ENCODE peak calls at places on chromosomes 5 and 9, in seven cellular contexts. U is cardiac muscle cell, N is aorta, L is GM23248, W is HepG2, R is neural progenitor cell, B is breast epithelium. M is an unnamed sample. For H3K4me1, the result is how much of the 10 kb centered on the place peaks cover.

GRCh38 chr9:126000256-126000655 is 253.1 kb downstream of the PBX3 start:
- DNase-seq in U (no peak), N (peak), L (no peak), W (no peak), R (no peak), B (no peak), M (no peak)

GRCh38 chr9:6922680-6923079 is 164.9 kb downstream of the KDM4C start:
- DNase-seq in U (no peak), N (no peak), L (no peak), W (no peak), R (no peak), B (no peak), M (no peak)

GRCh38 chr5:143955140-143955539 is 143.2 kb downstream of the HMHB1 start:
- DNase-seq in U (no peak), N (no peak), L (peak), W (no peak), R (no peak), B (no peak), M (no peak)

GRCh38 chr5:66143473-66144073 is 527 bp upstream of the SREK1 start:
- DNase-seq in U (peak), N (no peak), L (no peak), W (peak), R (no peak), B (no peak), M (no peak)

GRCh38 chr9:112091805-112092204 is 83.3 kb downstream of the SUSD1 start:
- DNase-seq in U (peak), N (no peak), L (peak), W (no peak), R (peak), B (no peak), M (no peak)

GRCh38 chr9:69519470-69520240 is 152.5 kb downstream of the APBA1 start:
- DNase-seq in U (no peak), N (no peak), L (no peak), W (peak), R (no peak), B (no peak), M (no peak)

GRCh38 chr9:73118898-73119554 is 32.6 kb upstream of the ANXA1 start:
- DNase-seq in U (no peak), N (no peak), L (peak), W (no peak), R (no peak), B (no peak), M (no peak)

GRCh38 chr5:43631182-43631910 is 28.4 kb downstream of the NNT start:
- DNase-seq in U (peak), N (no peak), L (peak), W (peak), R (peak), B (no peak), M (peak)

GRCh38 chr5:73186976-73187375 is 14.0 kb downstream of the TMEM174 start:
- DNase-seq in U (no peak), N (no peak), L (peak), W (no peak), R (no peak), B (no peak), M (no peak)

GRCh38 chr9:119963258-119963797 is 594.1 kb upstream of the BRINP1 start:
- DNase-seq in U (no peak), N (peak), L (peak), W (no peak), R (peak), B (peak), M (peak)

GRCh38 chr5:139665626-139666025 is 17.5 kb downstream of the CXXC5 start:
- DNase-seq in U (no peak), N (no peak), L (no peak), W (no peak), R (no peak), B (no peak), M (no peak)

GRCh38 chr5:113122053-113122452 is 145.5 kb downstream of the DCP2 start:
- DNase-seq in U (no peak), N (peak), L (peak), W (no peak), R (no peak), B (no peak), M (no peak)

GRCh38 chr9:37986771-37987258 is 82.2 kb downstream of the SHB start:
- DNase-seq in U (no peak), N (no peak), L (no peak), W (no peak), R (no peak), B (no peak), M (no peak)

GRCh38 chr5:108798866-108799265 is 51.2 kb downstream of the FER start:
- DNase-seq in U (no peak), N (no peak), L (peak), W (no peak), R (no peak), B (no peak), M (no peak)

GRCh38 chr9:126057869-126058467 is 268.7 kb upstream of the MVB12B start:
- DNase-seq in U (no peak), N (no peak), L (no peak), W (no peak), R (no peak), B (no peak), M (no peak)

GRCh38 chr5:14035859-14036440 is 91.5 kb upstream of the DNAH5 start:
- DNase-seq in U (peak), N (peak), L (peak), W (peak), R (peak), B (peak), M (peak)

GRCh38 chr5:126093041-126093440 is 330.2 kb upstream of the GRAMD2B start:
- DNase-seq in U (no peak), N (no peak), L (no peak), W (no peak), R (no peak), B (no peak), M (no peak)

GRCh38 chr5:18653216-18653752 is 1019.0 kb downstream of the TAF11L14 start:
- DNase-seq in U (no peak), N (no peak), L (no peak), W (no peak), R (no peak), B (no peak), M (no peak)

GRCh38 chr5:64763948-64764503 is 4.5 kb downstream of the SREK1IP1 start:
- DNase-seq in U (no peak), N (no peak), L (no peak), W (no peak), R (no peak), B (no peak), M (no peak)

GRCh38 chr5:157312492-157312891 is 46.6 kb downstream of the CYFIP2 start:
- DNase-seq in U (peak), N (peak), L (peak), W (peak), R (peak), B (no peak), M (no peak)

GRCh38 chr9:112921549-112921948 is 30.9 kb upstream of the SLC46A2 start:
- DNase-seq in U (peak), N (no peak), L (peak), W (peak), R (peak), B (no peak), M (no peak)

GRCh38 chr5:22965960-22966359 is 112.8 kb upstream of the CDH12 start:
- DNase-seq in U (no peak), N (no peak), L (no peak), W (no peak), R (no peak), B (no peak), M (no peak)

GRCh38 chr5:139746691-139747582 is 48.7 kb upstream of the PSD2 start:
- DNase-seq in U (no peak), N (peak), L (peak), W (no peak), R (no peak), B (no peak), M (no peak)

GRCh38 chr9:112334319-112334828 is 955 bp upstream of the PTBP3 start:
- DNase-seq in U (no peak), N (no peak), L (peak), W (peak), R (peak), B (no peak), M (no peak)

GRCh38 chr5:95761771-95762680 is 30.9 kb downstream of the RHOBTB3 start:
- DNase-seq in U (no peak), N (no peak), L (peak), W (no peak), R (no peak), B (no peak), M (no peak)

GRCh38 chr9:33165263-33166151 is 1.6 kb downstream of the B4GALT1 start:
- DNase-seq in U (peak), N (no peak), L (peak), W (peak), R (no peak), B (peak), M (no peak)

GRCh38 chr9:133167769-133168168 is 4.1 kb upstream of the GBGT1 start:
- DNase-seq in U (no peak), N (no peak), L (no peak), W (no peak), R (no peak), B (no peak), M (no peak)

GRCh38 chr5:112127856-112128255 is 291.2 kb downstream of the EPB41L4A start:
- DNase-seq in U (no peak), N (no peak), L (no peak), W (no peak), R (no peak), B (no peak), M (no peak)

GRCh38 chr5:40446910-40447309 is 232.8 kb upstream of the PTGER4 start:
- DNase-seq in U (no peak), N (no peak), L (peak), W (peak), R (no peak), B (no peak), M (no peak)

GRCh38 chr5:126477681-126478117 is 54.5 kb downstream of the GRAMD2B start:
- DNase-seq in U (no peak), N (no peak), L (peak), W (no peak), R (no peak), B (peak), M (no peak)

GRCh38 chr9:36398745-36399144 is 1.3 kb downstream of the RNF38 start:
- DNase-seq in U (no peak), N (no peak), L (peak), W (no peak), R (no peak), B (no peak), M (no peak)

GRCh38 chr9:20508242-20508641 is 114.1 kb downstream of the MLLT3 start:
- DNase-seq in U (no peak), N (no peak), L (no peak), W (no peak), R (no peak), B (no peak), M (no peak)

GRCh38 chr9:4591123-4591500 is 71.0 kb upstream of the PLPP6 start:
- DNase-seq in U (no peak), N (no peak), L (peak), W (no peak), R (no peak), B (no peak), M (no peak)

GRCh38 chr5:89994266-89994665 is 415.3 kb downstream of the CETN3 start:
- DNase-seq in U (no peak), N (no peak), L (peak), W (no peak), R (no peak), B (no peak), M (no peak)

GRCh38 chr9:94867842-94868312 is 141.4 kb downstream of the AOPEP start:
- DNase-seq in U (no peak), N (no peak), L (peak), W (no peak), R (no peak), B (no peak), M (no peak)

DNA sequence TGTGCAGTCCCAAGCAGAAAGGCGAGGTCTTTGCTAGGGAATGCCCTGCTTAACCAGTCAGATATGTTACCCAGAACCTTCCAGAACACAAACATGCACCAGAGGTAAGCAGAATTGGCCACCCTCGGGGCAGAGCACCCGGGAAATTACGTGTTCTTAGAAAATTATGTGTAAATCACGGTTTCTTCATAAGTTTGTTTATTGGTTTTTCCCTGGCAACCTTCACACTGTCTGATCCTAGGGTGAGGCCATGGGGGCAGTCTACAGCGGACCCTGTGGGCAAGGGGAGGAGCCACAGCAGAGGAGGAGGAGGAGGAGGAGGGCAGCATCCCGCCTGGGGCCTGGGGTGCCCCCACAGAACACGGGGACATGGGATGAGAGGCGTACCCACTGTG is 31.4 kb downstream of the RXRA start:
- DNase-seq in U (no peak), N (no peak), L (no peak), W (no peak), R (no peak), B (no peak), M (no peak)
- H3K4me1 ChIP-seq in U (under half), N (under half), L (under half), W (half or more), R (under half), B (under half), M (under half)

GRCh38 chr5:172422255-172422654 is 32.1 kb downstream of the SH3PXD2B start:
- DNase-seq in U (no peak), N (no peak), L (no peak), W (no peak), R (no peak), B (no peak), M (no peak)
- H3K4me1 ChIP-seq in U (under half), N (under half), L (under half), W (half or more), R (under half), B (under half), M (under half)

GRCh38 chr9:77743381-77743780 is 95.3 kb upstream of the GNA14 start:
- DNase-seq in U (no peak), N (no peak), L (peak), W (no peak), R (no peak), B (no peak), M (no peak)

GRCh38 chr9:77750284-77750683 is 102.2 kb upstream of the GNA14 start:
- DNase-seq in U (no peak), N (no peak), L (peak), W (no peak), R (no peak), B (no peak), M (no peak)

GRCh38 chr9:77744877-77745435 is 96.8 kb upstream of the GNA14 start:
- DNase-seq in U (no peak), N (no peak), L (no peak), W (no peak), R (no peak), B (no peak), M (no peak)

GRCh38 chr9:77748214-77748772 is 100.2 kb upstream of the GNA14 start:
- DNase-seq in U (no peak), N (no peak), L (no peak), W (no peak), R (no peak), B (no peak), M (no peak)

DNA sequence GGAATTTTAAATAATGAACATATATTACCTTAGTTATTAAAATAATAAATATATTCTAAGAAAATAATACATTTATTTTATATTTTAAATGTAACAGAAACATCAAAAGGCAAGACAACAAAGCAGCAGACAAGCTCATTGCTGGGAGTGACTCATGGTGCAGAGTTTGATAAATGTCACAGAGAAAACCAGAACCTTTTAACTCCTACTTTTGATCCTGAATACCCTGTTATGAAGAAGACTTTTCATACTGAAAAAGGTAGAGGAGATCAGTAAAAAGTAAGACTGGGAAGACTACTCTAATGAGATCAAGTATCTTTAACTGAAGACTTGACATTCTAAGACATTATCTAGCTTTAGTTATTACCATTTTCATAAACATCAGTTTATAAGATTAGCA is 99.0 kb upstream of the GNA14 start:
- DNase-seq in U (no peak), N (no peak), L (peak), W (no peak), R (no peak), B (no peak), M (no peak)
- H3K4me1 ChIP-seq in U (under half), N (under half), L (half or more), W (under half), R (under half), B (under half), M (under half)

DNA sequence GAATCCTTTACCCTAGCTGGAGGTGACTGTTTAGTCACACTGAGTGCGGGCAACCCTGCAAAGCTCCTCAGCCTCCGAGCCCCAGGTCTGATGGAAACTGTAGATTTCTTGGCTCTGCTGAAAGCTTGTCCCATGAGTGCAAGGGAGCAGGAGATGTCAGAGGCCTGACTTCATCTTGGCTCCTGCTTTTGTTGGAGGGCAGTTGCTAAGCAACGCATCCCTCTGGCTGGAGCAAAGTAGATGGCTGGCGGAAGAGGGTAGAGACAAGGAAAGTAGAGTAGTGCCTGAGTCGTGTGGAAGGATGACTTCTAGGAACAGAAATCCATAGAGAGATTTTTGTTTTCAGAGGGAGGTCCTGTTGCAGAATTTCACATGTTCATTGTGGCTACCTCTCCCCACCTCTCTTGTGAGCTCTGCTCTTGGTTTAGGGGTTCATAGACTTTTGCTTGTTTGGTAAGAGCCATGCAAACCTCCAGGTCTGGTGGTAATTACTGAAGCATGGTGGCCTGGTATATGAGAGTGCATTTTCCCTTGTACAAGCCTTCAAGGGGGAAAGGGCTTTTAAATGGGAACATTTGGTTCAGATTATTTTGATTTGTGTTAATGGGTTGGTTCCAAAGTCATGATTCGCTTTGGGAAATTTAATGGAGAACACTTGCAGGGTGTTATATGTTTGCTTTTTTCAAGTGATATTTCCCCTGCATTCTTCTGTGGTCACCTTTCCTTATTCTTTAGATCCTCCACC is 71.5 kb downstream of the ARHGAP26 start:
- DNase-seq in U (peak), N (peak), L (peak), W (no peak), R (peak), B (no peak), M (no peak)
- H3K4me1 ChIP-seq in U (under half), N (under half), L (under half), W (half or more), R (under half), B (under half), M (under half)

DNA sequence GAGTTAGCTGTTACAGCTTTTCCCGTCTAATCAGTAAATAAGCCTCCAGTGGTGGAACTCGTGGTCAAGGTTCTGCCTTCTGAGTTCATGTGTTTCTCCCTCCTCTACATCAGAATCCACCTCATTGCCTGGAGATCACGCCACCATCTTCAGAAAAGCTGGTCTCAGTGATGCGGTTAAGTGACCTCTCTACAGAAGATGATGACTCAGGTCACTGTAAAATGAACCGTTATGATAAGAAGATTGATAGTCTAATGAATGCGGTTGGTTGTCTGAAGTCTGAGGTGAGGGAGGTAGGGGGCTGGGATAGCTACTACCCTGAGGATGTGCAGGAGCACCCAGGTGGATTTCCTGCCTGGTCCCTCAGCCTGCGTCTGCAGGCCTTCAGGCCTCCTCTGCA is 13.3 kb downstream of the ODF2 start:
- DNase-seq in U (no peak), N (no peak), L (no peak), W (no peak), R (no peak), B (no peak), M (no peak)
- H3K4me1 ChIP-seq in U (under half), N (under half), L (under half), W (under half), R (under half), B (under half), M (under half)

GRCh38 chr5:83345423-83345822 is 126.1 kb upstream of the VCAN start:
- DNase-seq in U (no peak), N (no peak), L (no peak), W (no peak), R (no peak), B (no peak), M (no peak)
- H3K4me1 ChIP-seq in U (under half), N (under half), L (under half), W (under half), R (under half), B (under half), M (under half)

GRCh38 chr9:137311171-137311970 is 9.3 kb upstream of the NRARP start:
- DNase-seq in U (no peak), N (peak), L (peak), W (no peak), R (peak), B (peak), M (no peak)
- H3K4me1 ChIP-seq in U (under half), N (under half), L (under half), W (half or more), R (under half), B (under half), M (under half)